ENCODE peak calls at places on chromosome 4, in seven cellular contexts. I is A172; O is stimulated activated effector memory CD8-positive, alpha-beta T cell treated with anti-CD3 and anti-CD28 coated beads, Interleukin-12 subunit alpha, Interleukin-12 subunit beta, amount 100 ng/mL, for 72 hours; R is NCI-H345; U is stimulated activated CD4-positive, alpha-beta T cell treated with anti-CD3 and anti-CD28 coated beads, Interleukin-1b, Interleukin-23, amount 100 ng/mL, for 24 hours; Z is GM04504; T is mesendoderm. V is an unnamed sample.

GRCh38 chr4:105613326-105613725 is 60.9 kb downstream of the ARHGEF38 start:
- DNase-seq in T (no peak), I (no peak), R (peak; percentile 22), Z (no peak), U (no peak), O (no peak), V (no peak)

GRCh38 chr4:181650033-181650825 is 593.0 kb upstream of the TENM3 start:
- DNase-seq in U (no peak), Z (no peak), O (no peak), R (no peak), I (peak; percentile 4), T (peak; percentile 35), V (no peak)

GRCh38 chr4:175927121-175927520 is 115.1 kb upstream of the GPM6A start:
- DNase-seq in Z (no peak), R (no peak), T (no peak), U (no peak), O (no peak), I (no peak), V (no peak)

GRCh38 chr4:71229477-71230257 is 109.2 kb upstream of the SLC4A4 start:
- DNase-seq in O (no peak), I (peak; percentile 9), R (no peak), U (no peak), Z (peak; percentile 30), T (peak; percentile 66), V (no peak)

GRCh38 chr4:165974647-165975335 is 101.8 kb downstream of the TLL1 start:
- DNase-seq in R (no peak), U (no peak), T (no peak), I (peak; percentile 71), O (no peak), Z (no peak), V (no peak)

GRCh38 chr4:13706130-13706529 is 78.6 kb upstream of the BOD1L1 start:
- DNase-seq in R (no peak), O (no peak), U (no peak), Z (no peak), I (no peak), T (peak; percentile 3), V (no peak)

GRCh38 chr4:73734405-73735070 is 5.8 kb upstream of the CXCL8 start:
- DNase-seq in T (no peak), R (no peak), Z (no peak), I (no peak), O (no peak), U (no peak), V (no peak)

GRCh38 chr4:187059895-187060294 is 336.2 kb upstream of the FAT1 start:
- DNase-seq in Z (no peak), U (no peak), I (no peak), R (no peak), O (no peak), T (no peak), V (no peak)

GRCh38 chr4:168797738-168798375 is 212.2 kb downstream of the CBR4 start:
- DNase-seq in R (no peak), Z (no peak), T (peak; percentile 67), O (no peak), I (no peak), U (no peak), V (no peak)

GRCh38 chr4:176123710-176124407 is 58.2 kb downstream of the WDR17 start:
- DNase-seq in O (no peak), R (peak; percentile 7), I (peak; percentile 28), U (no peak), Z (peak; percentile 1), T (peak; percentile 75), V (no peak)

GRCh38 chr4:39660045-39660444 is 21.4 kb upstream of the SMIM14 start:
- DNase-seq in R (no peak), O (no peak), I (no peak), U (no peak), Z (no peak), T (no peak), V (no peak)

GRCh38 chr4:117654064-117654463 is 380.2 kb upstream of the NDST3 start:
- DNase-seq in O (no peak), I (no peak), R (no peak), T (no peak), Z (no peak), U (no peak), V (no peak)

GRCh38 chr4:793109-793861 is 32.6 kb downstream of the CPLX1 start:
- DNase-seq in T (peak; percentile 26), U (no peak), R (peak; percentile 50), O (no peak), I (no peak), Z (no peak), V (no peak)

GRCh38 chr4:61273237-61273636 is 73.1 kb downstream of the ADGRL3 start:
- DNase-seq in I (no peak), U (no peak), R (no peak), Z (no peak), O (no peak), T (no peak), V (no peak)